ENCODE peak calls at places on chromosomes 13 and 19, in seven cellular contexts. One of them, this sample, is unnamed.

GRCh38 chr13:95256086-95256485 is 45.2 kb downstream of the ABCC4 start:
- DNase-seq in small intestine: no peak
- DNase-seq in cardiac muscle cell: peak; percentile 84
- DNase-seq in body of pancreas: no peak
- DNase-seq in AG04450: peak; percentile 90
- DNase-seq in lung: no peak
- DNase-seq in tibial nerve: no peak
- DNase-seq in this sample: no peak

GRCh38 chr19:33399745-33400681 is 26.5 kb downstream of the CEBPG start:
- DNase-seq in small intestine: no peak
- DNase-seq in cardiac muscle cell: no peak
- DNase-seq in body of pancreas: no peak
- DNase-seq in AG04450: no peak
- DNase-seq in lung: no peak
- DNase-seq in tibial nerve: peak; percentile 1
- DNase-seq in this sample: peak; percentile 61

GRCh38 chr19:50362656-50363424 is 2.6 kb downstream of the NAPSA start:
- DNase-seq in small intestine: no peak
- DNase-seq in cardiac muscle cell: no peak
- DNase-seq in body of pancreas: no peak
- DNase-seq in AG04450: no peak
- DNase-seq in lung: peak; percentile 81
- DNase-seq in tibial nerve: no peak
- DNase-seq in this sample: no peak

GRCh38 chr19:46625731-46626130 is 842 bp upstream of the PTGIR start:
- DNase-seq in small intestine: no peak
- DNase-seq in cardiac muscle cell: no peak
- DNase-seq in body of pancreas: no peak
- DNase-seq in AG04450: no peak
- DNase-seq in lung: no peak
- DNase-seq in tibial nerve: no peak
- DNase-seq in this sample: no peak

GRCh38 chr13:91805605-91806004 is 407.2 kb downstream of the GPC5 start:
- DNase-seq in small intestine: no peak
- DNase-seq in cardiac muscle cell: peak; percentile 5
- DNase-seq in body of pancreas: no peak
- DNase-seq in AG04450: no peak
- DNase-seq in lung: no peak
- DNase-seq in tibial nerve: no peak
- DNase-seq in this sample: no peak

GRCh38 chr13:32026619-32027018 is 5.0 kb upstream of the FRY start:
- DNase-seq in small intestine: no peak
- DNase-seq in cardiac muscle cell: no peak
- DNase-seq in body of pancreas: no peak
- DNase-seq in AG04450: no peak
- DNase-seq in lung: no peak
- DNase-seq in tibial nerve: no peak
- DNase-seq in this sample: no peak

GRCh38 chr19:18225702-18226468 is at the start of gene PDE4C:
- DNase-seq in small intestine: no peak
- DNase-seq in cardiac muscle cell: peak; percentile 15
- DNase-seq in body of pancreas: no peak
- DNase-seq in AG04450: no peak
- DNase-seq in lung: no peak
- DNase-seq in tibial nerve: no peak
- DNase-seq in this sample: peak; percentile 66

GRCh38 chr13:30618186-30618937 is 642 bp downstream of the USPL1 start:
- DNase-seq in small intestine: peak; percentile 23
- DNase-seq in cardiac muscle cell: no peak
- DNase-seq in body of pancreas: no peak
- DNase-seq in AG04450: no peak
- DNase-seq in lung: no peak
- DNase-seq in tibial nerve: no peak
- DNase-seq in this sample: peak; percentile 34

GRCh38 chr19:16441661-16442071 is 30.1 kb downstream of the EPS15L1 start:
- DNase-seq in small intestine: no peak
- DNase-seq in cardiac muscle cell: no peak
- DNase-seq in body of pancreas: no peak
- DNase-seq in AG04450: no peak
- DNase-seq in lung: no peak
- DNase-seq in tibial nerve: no peak
- DNase-seq in this sample: no peak

GRCh38 chr19:37778613-37779138 is 710 bp downstream of the ZNF573 start:
- DNase-seq in small intestine: no peak
- DNase-seq in cardiac muscle cell: peak; percentile 46
- DNase-seq in body of pancreas: no peak
- DNase-seq in AG04450: no peak
- DNase-seq in lung: no peak
- DNase-seq in tibial nerve: no peak
- DNase-seq in this sample: no peak

GRCh38 chr19:6459356-6460098 is at the start of gene SLC25A23:
- DNase-seq in small intestine: peak; percentile 78
- DNase-seq in cardiac muscle cell: peak; percentile 83
- DNase-seq in body of pancreas: peak; percentile 75
- DNase-seq in AG04450: peak; percentile 36
- DNase-seq in lung: peak; percentile 79
- DNase-seq in tibial nerve: peak; percentile 32
- DNase-seq in this sample: peak; percentile 67

GRCh38 chr19:2578391-2578826 is 102.5 kb downstream of the GADD45B start:
- DNase-seq in small intestine: peak; percentile 24
- DNase-seq in cardiac muscle cell: peak; percentile 71
- DNase-seq in body of pancreas: no peak
- DNase-seq in AG04450: no peak
- DNase-seq in lung: no peak
- DNase-seq in tibial nerve: no peak
- DNase-seq in this sample: no peak

GRCh38 chr13:37360556-37360955 is 238.0 kb downstream of the POSTN start:
- DNase-seq in small intestine: no peak
- DNase-seq in cardiac muscle cell: peak; percentile 58
- DNase-seq in body of pancreas: no peak
- DNase-seq in AG04450: no peak
- DNase-seq in lung: no peak
- DNase-seq in tibial nerve: no peak
- DNase-seq in this sample: no peak

GRCh38 chr13:24033527-24034302 is 126.8 kb upstream of the SPATA13 start:
- DNase-seq in small intestine: no peak
- DNase-seq in cardiac muscle cell: peak; percentile 95
- DNase-seq in body of pancreas: no peak
- DNase-seq in AG04450: peak; percentile 88
- DNase-seq in lung: peak; percentile 26
- DNase-seq in tibial nerve: no peak
- DNase-seq in this sample: no peak

GRCh38 chr19:11375143-11375948 is 880 bp downstream of the SWSAP1 start:
- DNase-seq in small intestine: peak; percentile 55
- DNase-seq in cardiac muscle cell: no peak
- DNase-seq in body of pancreas: peak; percentile 54
- DNase-seq in AG04450: no peak
- DNase-seq in lung: peak; percentile 65
- DNase-seq in tibial nerve: no peak
- DNase-seq in this sample: peak; percentile 49

GRCh38 chr19:32475393-32475792 is 69.8 kb downstream of the DPY19L3 start:
- DNase-seq in small intestine: no peak
- DNase-seq in cardiac muscle cell: no peak
- DNase-seq in body of pancreas: no peak
- DNase-seq in AG04450: no peak
- DNase-seq in lung: no peak
- DNase-seq in tibial nerve: no peak
- DNase-seq in this sample: no peak

GRCh38 chr13:50222569-50223332 is 207.5 kb downstream of the KCNRG start:
- DNase-seq in small intestine: no peak
- DNase-seq in cardiac muscle cell: peak; percentile 93
- DNase-seq in body of pancreas: peak; percentile 48
- DNase-seq in AG04450: no peak
- DNase-seq in lung: peak; percentile 58
- DNase-seq in tibial nerve: peak; percentile 62
- DNase-seq in this sample: peak; percentile 88

GRCh38 chr13:20197361-20197834 is 4.7 kb upstream of the GJB2 start:
- DNase-seq in small intestine: peak; percentile 63
- DNase-seq in cardiac muscle cell: peak; percentile 58
- DNase-seq in body of pancreas: no peak
- DNase-seq in AG04450: no peak
- DNase-seq in lung: no peak
- DNase-seq in tibial nerve: no peak
- DNase-seq in this sample: no peak

GRCh38 chr13:74200081-74200480 is 65.9 kb upstream of the KLF12 start:
- DNase-seq in small intestine: no peak
- DNase-seq in cardiac muscle cell: no peak
- DNase-seq in body of pancreas: no peak
- DNase-seq in AG04450: no peak
- DNase-seq in lung: no peak
- DNase-seq in tibial nerve: no peak
- DNase-seq in this sample: no peak

GRCh38 chr19:41774515-41774980 is 19.2 kb downstream of the CEACAM6 start:
- DNase-seq in small intestine: peak; percentile 99
- DNase-seq in cardiac muscle cell: no peak
- DNase-seq in body of pancreas: no peak
- DNase-seq in AG04450: no peak
- DNase-seq in lung: peak; percentile 73
- DNase-seq in tibial nerve: no peak
- DNase-seq in this sample: no peak

GRCh38 chr13:73622375-73622774 is 511.8 kb downstream of the KLF12 start:
- DNase-seq in small intestine: no peak
- DNase-seq in cardiac muscle cell: peak; percentile 7
- DNase-seq in body of pancreas: no peak
- DNase-seq in AG04450: no peak
- DNase-seq in lung: no peak
- DNase-seq in tibial nerve: no peak
- DNase-seq in this sample: no peak

GRCh38 chr19:31461814-31462539 is 112.7 kb upstream of the TSHZ3 start:
- DNase-seq in small intestine: no peak
- DNase-seq in cardiac muscle cell: peak; percentile 56
- DNase-seq in body of pancreas: no peak
- DNase-seq in AG04450: no peak
- DNase-seq in lung: no peak
- DNase-seq in tibial nerve: no peak
- DNase-seq in this sample: no peak

GRCh38 chr19:55284405-55285058 is 735 bp downstream of the BRSK1 start:
- DNase-seq in small intestine: no peak
- DNase-seq in cardiac muscle cell: no peak
- DNase-seq in body of pancreas: no peak
- DNase-seq in AG04450: no peak
- DNase-seq in lung: no peak
- DNase-seq in tibial nerve: no peak
- DNase-seq in this sample: no peak

GRCh38 chr13:28851422-28851821 is 31.3 kb downstream of the MTUS2 start:
- DNase-seq in small intestine: no peak
- DNase-seq in cardiac muscle cell: no peak
- DNase-seq in body of pancreas: no peak
- DNase-seq in AG04450: no peak
- DNase-seq in lung: no peak
- DNase-seq in tibial nerve: no peak
- DNase-seq in this sample: no peak
- H3K27me3 ChIP-seq in small intestine: no peaks in the 10 kb centered on the region
- H3K27me3 ChIP-seq in cardiac muscle cell: no peaks in the 10 kb centered on the region
- H3K27me3 ChIP-seq in body of pancreas: no peaks in the 10 kb centered on the region
- H3K27me3 ChIP-seq in AG04450: no peaks in the 10 kb centered on the region
- H3K27me3 ChIP-seq in lung: no peaks in the 10 kb centered on the region
- H3K27me3 ChIP-seq in tibial nerve: no peaks in the 10 kb centered on the region
- H3K27me3 ChIP-seq in this sample: no peaks in the 10 kb centered on the region

GRCh38 chr19:51977346-51977745 is 9.3 kb downstream of the ZNF350 start:
- DNase-seq in small intestine: no peak
- DNase-seq in cardiac muscle cell: no peak
- DNase-seq in body of pancreas: no peak
- DNase-seq in AG04450: no peak
- DNase-seq in lung: no peak
- DNase-seq in tibial nerve: no peak
- DNase-seq in this sample: no peak
- H3K9me3 ChIP-seq in small intestine: peaks cover 12% of the 10 kb centered on the region
- H3K9me3 ChIP-seq in cardiac muscle cell: peaks cover 4% of the 10 kb centered on the region
- H3K9me3 ChIP-seq in body of pancreas: no peaks in the 10 kb centered on the region
- H3K9me3 ChIP-seq in AG04450: peaks cover 45% of the 10 kb centered on the region
- H3K9me3 ChIP-seq in lung: peaks cover 50% of the 10 kb centered on the region
- H3K9me3 ChIP-seq in tibial nerve: peaks cover 100% of the 10 kb centered on the region
- H3K9me3 ChIP-seq in this sample: peaks cover 10% of the 10 kb centered on the region

GRCh38 chr19:10292789-10293636 is 3.3 kb downstream of the ICAM5 start:
- DNase-seq in small intestine: no peak
- DNase-seq in cardiac muscle cell: no peak
- DNase-seq in body of pancreas: no peak
- DNase-seq in AG04450: no peak
- DNase-seq in lung: no peak
- DNase-seq in tibial nerve: no peak
- DNase-seq in this sample: no peak

GRCh38 chr19:10293637-10294367 is 4.0 kb downstream of the ICAM5 start:
- DNase-seq in small intestine: no peak
- DNase-seq in cardiac muscle cell: no peak
- DNase-seq in body of pancreas: no peak
- DNase-seq in AG04450: no peak
- DNase-seq in lung: no peak
- DNase-seq in tibial nerve: no peak
- DNase-seq in this sample: no peak

GRCh38 chr19:10295305-10295846 is 5.6 kb downstream of the ICAM5 start:
- DNase-seq in small intestine: peak; percentile 63
- DNase-seq in cardiac muscle cell: peak; percentile 56
- DNase-seq in body of pancreas: no peak
- DNase-seq in AG04450: no peak
- DNase-seq in lung: peak; percentile 57
- DNase-seq in tibial nerve: no peak
- DNase-seq in this sample: no peak

GRCh38 chr19:10294368-10294697 is 4.6 kb downstream of the ICAM5 start:
- DNase-seq in small intestine: no peak
- DNase-seq in cardiac muscle cell: no peak
- DNase-seq in body of pancreas: no peak
- DNase-seq in AG04450: no peak
- DNase-seq in lung: no peak
- DNase-seq in tibial nerve: no peak
- DNase-seq in this sample: no peak

DNA sequence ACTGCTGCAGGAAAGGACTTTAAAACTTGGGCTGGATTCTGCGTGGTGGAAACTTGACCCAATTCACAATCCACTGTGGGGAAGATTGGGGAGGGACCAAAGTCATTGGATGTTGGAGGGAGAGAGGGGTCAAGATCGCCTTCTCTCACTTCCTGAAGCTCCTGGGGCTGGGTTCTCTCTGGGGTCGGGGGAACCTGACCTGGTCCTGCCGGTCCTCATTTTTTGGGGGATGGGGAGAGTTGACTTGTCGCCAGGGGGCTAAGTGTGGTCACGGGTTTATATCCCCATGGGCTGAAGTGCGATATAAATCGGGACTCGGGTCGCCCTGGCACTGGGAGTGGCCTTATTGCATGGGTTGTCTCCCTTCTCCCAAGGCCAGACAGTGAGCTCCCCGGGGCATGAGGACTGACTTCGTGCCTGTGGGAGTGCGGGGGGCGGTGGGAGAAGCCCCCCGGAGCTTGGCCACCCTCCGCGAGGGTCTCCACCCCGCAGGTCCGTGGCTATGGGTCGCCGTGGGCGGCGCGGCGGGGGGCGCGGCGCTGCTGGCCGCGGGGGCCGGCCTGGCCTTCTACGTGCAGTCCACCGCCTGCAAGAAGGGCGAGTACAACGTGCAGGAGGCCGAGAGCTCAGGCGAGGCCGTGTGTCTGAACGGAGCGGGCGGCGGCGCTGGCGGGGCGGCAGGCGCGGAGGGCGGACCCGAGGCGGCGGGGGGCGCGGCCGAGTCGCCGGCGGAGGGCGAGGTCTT is 6.3 kb downstream of the ICAM5 start:
- DNase-seq in small intestine: no peak
- DNase-seq in cardiac muscle cell: no peak
- DNase-seq in body of pancreas: no peak
- DNase-seq in AG04450: no peak
- DNase-seq in lung: no peak
- DNase-seq in tibial nerve: no peak
- DNase-seq in this sample: no peak
- H3K27me3 ChIP-seq in small intestine: peaks cover 4% of the 10 kb centered on the region
- H3K27me3 ChIP-seq in cardiac muscle cell: peaks cover 61% of the 10 kb centered on the region
- H3K27me3 ChIP-seq in body of pancreas: peaks cover 53% of the 10 kb centered on the region
- H3K27me3 ChIP-seq in AG04450: peaks cover 8% of the 10 kb centered on the region
- H3K27me3 ChIP-seq in lung: no peaks in the 10 kb centered on the region
- H3K27me3 ChIP-seq in tibial nerve: peaks cover 3% of the 10 kb centered on the region
- H3K27me3 ChIP-seq in this sample: peaks cover 33% of the 10 kb centered on the region

GRCh38 chr19:58182577-58182988 is 278 bp upstream of the ZNF274 start:
- DNase-seq in small intestine: no peak
- DNase-seq in cardiac muscle cell: no peak
- DNase-seq in body of pancreas: no peak
- DNase-seq in AG04450: no peak
- DNase-seq in lung: no peak
- DNase-seq in tibial nerve: no peak
- DNase-seq in this sample: no peak
- H3K9me3 ChIP-seq in small intestine: peaks cover 9% of the 10 kb centered on the region
- H3K9me3 ChIP-seq in cardiac muscle cell: no peaks in the 10 kb centered on the region
- H3K9me3 ChIP-seq in body of pancreas: no peaks in the 10 kb centered on the region
- H3K9me3 ChIP-seq in AG04450: peaks cover 92% of the 10 kb centered on the region
- H3K9me3 ChIP-seq in lung: peaks cover 71% of the 10 kb centered on the region
- H3K9me3 ChIP-seq in tibial nerve: peaks cover 100% of the 10 kb centered on the region
- H3K9me3 ChIP-seq in this sample: peaks cover 35% of the 10 kb centered on the region